ENCODE peak calls at places on chromosome 1, in nine cellular contexts. F, E, B, V, G, Y, O, L and C are unnamed samples.

GRCh38 chr1:224730950-224731349 is 114.8 kb downstream of the CNIH3 start:
- DNase-seq in Y (peak), G (no peak), E (no peak), L (no peak), V (no peak), B (no peak), O (no peak), F (no peak), C (no peak)

GRCh38 chr1:223846668-223847007 is 891 bp upstream of the TP53BP2 start:
- DNase-seq in O (peak), V (no peak), F (no peak), L (peak), E (peak), Y (no peak), B (no peak), G (no peak), C (no peak)

GRCh38 chr1:171909711-171910110 is 68.4 kb downstream of the DNM3 start:
- DNase-seq in L (no peak), O (peak), E (no peak), G (no peak), V (no peak), Y (no peak), F (peak), B (no peak), C (peak)

GRCh38 chr1:234362558-234362957 is 10.7 kb upstream of the COA6 start:
- DNase-seq in E (no peak), F (no peak), G (no peak), B (no peak), Y (no peak), L (no peak), O (no peak), V (no peak), C (no peak)

GRCh38 chr1:5711956-5712645 is 280.1 kb downstream of the NPHP4 start:
- DNase-seq in B (no peak), E (no peak), V (no peak), Y (no peak), L (no peak), G (no peak), O (no peak), F (no peak), C (no peak)

GRCh38 chr1:94501426-94501825 is 40.1 kb downstream of the F3 start:
- DNase-seq in F (no peak), B (no peak), E (no peak), Y (no peak), L (no peak), G (no peak), V (no peak), O (no peak), C (no peak)

GRCh38 chr1:98991127-98992003 is 13.3 kb downstream of the PLPPR5 start:
- DNase-seq in E (no peak), V (no peak), F (peak), L (peak), B (no peak), Y (peak), O (peak), G (no peak), C (peak)

GRCh38 chr1:36703526-36704208 is 221.0 kb upstream of the CSF3R start:
- DNase-seq in B (peak), E (peak), O (peak), L (peak), G (peak), Y (peak), V (peak), F (peak), C (peak)

GRCh38 chr1:168386949-168387586 is 106.4 kb downstream of the TBX19 start:
- DNase-seq in G (peak), V (peak), O (peak), Y (peak), E (no peak), F (no peak), B (peak), L (no peak), C (peak)

GRCh38 chr1:96416111-96416595 is 305.4 kb upstream of the PTBP2 start:
- DNase-seq in E (no peak), O (peak), F (peak), Y (peak), G (no peak), B (no peak), L (peak), V (no peak), C (peak)